ENCODE peak calls at places on chromosome 20, in eight cellular contexts. I is mammary epithelial cell, A is K562, G is IMR-90, M is mesenchymal stem cell, C is astrocyte, S is HCT116, Z is neuronal stem cell. B is an unnamed sample. For H3K36me3, the result is how much of the 10 kb centered on the place peaks cover.

GRCh38 chr20:60249436-60249835 is 291.2 kb downstream of the CDH26 start:
- DNase-seq in I (peak), A (no peak), G (peak), M (peak), C (peak), S (no peak), Z (no peak), B (no peak)

GRCh38 chr20:21509597-21510331 is 4.1 kb downstream of the NKX2-2 start:
- DNase-seq in I (no peak), A (no peak), G (peak), M (peak), C (peak), S (no peak), Z (no peak), B (no peak)

GRCh38 chr20:22371843-22372242 is 212.5 kb downstream of the FOXA2 start:
- DNase-seq in I (no peak), A (no peak), G (no peak), M (no peak), C (no peak), S (no peak), Z (no peak), B (peak)

GRCh38 chr20:20079102-20079784 is 26.9 kb downstream of the CFAP61 start:
- DNase-seq in I (no peak), A (no peak), G (no peak), M (no peak), C (no peak), S (no peak), Z (no peak), B (peak)

GRCh38 chr20:8749101-8749500 is 319.8 kb upstream of the PLCB4 start:
- DNase-seq in I (no peak), A (no peak), G (peak), M (no peak), C (peak), S (no peak), Z (no peak), B (no peak)

GRCh38 chr20:24207803-24208300 is 219.3 kb upstream of the GGTLC1 start:
- DNase-seq in I (no peak), A (no peak), G (no peak), M (no peak), C (no peak), S (no peak), Z (no peak), B (no peak)

GRCh38 chr20:43459022-43459942 is 1.6 kb downstream of the SRSF6 start:
- DNase-seq in I (peak), A (peak), G (peak), M (peak), C (no peak), S (no peak), Z (peak), B (no peak)

GRCh38 chr20:58700823-58701222 is 8.2 kb downstream of the NPEPL1 start:
- DNase-seq in I (no peak), A (no peak), G (no peak), M (no peak), C (no peak), S (no peak), Z (no peak), B (no peak)

GRCh38 chr20:38315290-38315966 is 11.5 kb downstream of the BPI start:
- DNase-seq in I (no peak), A (no peak), G (peak), M (peak), C (no peak), S (no peak), Z (no peak), B (no peak)

GRCh38 chr20:44073011-44073674 is 113.8 kb downstream of the JPH2 start:
- DNase-seq in I (no peak), A (no peak), G (no peak), M (no peak), C (no peak), S (no peak), Z (no peak), B (no peak)

GRCh38 chr20:15851576-15852075 is 721.6 kb downstream of the KIF16B start:
- DNase-seq in I (no peak), A (no peak), G (no peak), M (no peak), C (no peak), S (no peak), Z (no peak), B (no peak)

GRCh38 chr20:25739615-25740320 is 43.1 kb upstream of the ZNF337 start:
- DNase-seq in I (peak), A (no peak), G (peak), M (no peak), C (no peak), S (no peak), Z (no peak), B (no peak)

GRCh38 chr20:44714701-44715494 is at the start of gene CCN5:
- DNase-seq in I (peak), A (peak), G (peak), M (peak), C (peak), S (peak), Z (no peak), B (no peak)

GRCh38 chr20:64041040-64041780 is 5.2 kb downstream of the C20orf204 start:
- DNase-seq in I (no peak), A (no peak), G (no peak), M (no peak), C (no peak), S (no peak), Z (no peak), B (no peak)

GRCh38 chr20:23096986-23097520 is 10.9 kb upstream of the CD93 start:
- DNase-seq in I (peak), A (no peak), G (no peak), M (no peak), C (no peak), S (no peak), Z (no peak), B (no peak)

GRCh38 chr20:1817577-1818211 is 77.5 kb upstream of the SIRPA start:
- DNase-seq in I (no peak), A (no peak), G (no peak), M (no peak), C (no peak), S (no peak), Z (no peak), B (no peak)

GRCh38 chr20:58251979-58252591 is 23.6 kb upstream of the ANKRD60 start:
- DNase-seq in I (peak), A (peak), G (peak), M (peak), C (peak), S (peak), Z (no peak), B (no peak)

GRCh38 chr20:7650481-7650880 is 289.8 kb downstream of the HAO1 start:
- DNase-seq in I (peak), A (no peak), G (no peak), M (peak), C (peak), S (no peak), Z (no peak), B (no peak)

GRCh38 chr20:19427480-19427879 is 215.0 kb downstream of the SLC24A3 start:
- DNase-seq in I (no peak), A (no peak), G (no peak), M (no peak), C (no peak), S (no peak), Z (no peak), B (no peak)

GRCh38 chr20:47126374-47126705 is 230.2 kb downstream of the ZMYND8 start:
- DNase-seq in I (no peak), A (no peak), G (no peak), M (peak), C (no peak), S (no peak), Z (no peak), B (no peak)

GRCh38 chr20:56610098-56610497 is 19.0 kb upstream of the TFAP2C start:
- DNase-seq in I (no peak), A (no peak), G (no peak), M (no peak), C (no peak), S (no peak), Z (no peak), B (no peak)

GRCh38 chr20:43901296-43901695 is 13.4 kb upstream of the TOX2 start:
- DNase-seq in I (peak), A (no peak), G (no peak), M (no peak), C (no peak), S (no peak), Z (no peak), B (peak)

GRCh38 chr20:58613061-58613854 is 37.8 kb upstream of the STX16 start:
- DNase-seq in I (no peak), A (no peak), G (no peak), M (no peak), C (no peak), S (no peak), Z (no peak), B (no peak)

GRCh38 chr20:4415281-4415680 is 306.4 kb upstream of the PRND start:
- DNase-seq in I (peak), A (no peak), G (no peak), M (no peak), C (no peak), S (no peak), Z (no peak), B (no peak)

GRCh38 chr20:58131111-58131510 is 97.3 kb downstream of the ANKRD60 start:
- DNase-seq in I (no peak), A (no peak), G (no peak), M (no peak), C (peak), S (no peak), Z (peak), B (no peak)

GRCh38 chr20:25685276-25686080 is 11.2 kb downstream of the ZNF337 start:
- DNase-seq in I (no peak), A (no peak), G (no peak), M (no peak), C (no peak), S (no peak), Z (no peak), B (peak)

GRCh38 chr20:34643919-34644318 is 33.0 kb downstream of the PIGU start:
- DNase-seq in I (peak), A (no peak), G (peak), M (peak), C (peak), S (no peak), Z (no peak), B (peak)

GRCh38 chr20:59161626-59162170 is 1.9 kb upstream of the ZNF831 start:
- DNase-seq in I (no peak), A (no peak), G (no peak), M (no peak), C (no peak), S (no peak), Z (no peak), B (no peak)

GRCh38 chr20:21368791-21369190 is 28.5 kb downstream of the NKX2-4 start:
- DNase-seq in I (no peak), A (no peak), G (no peak), M (no peak), C (no peak), S (no peak), Z (no peak), B (no peak)

GRCh38 chr20:8568068-8568467 is 436.0 kb downstream of the PLCB1 start:
- DNase-seq in I (no peak), A (no peak), G (peak), M (no peak), C (peak), S (no peak), Z (no peak), B (no peak)

GRCh38 chr20:21323640-21324039 is 20.5 kb downstream of the XRN2 start:
- DNase-seq in I (peak), A (peak), G (peak), M (peak), C (peak), S (peak), Z (no peak), B (no peak)

GRCh38 chr20:37990571-37991151 is 42.6 kb downstream of the TTI1 start:
- DNase-seq in I (peak), A (no peak), G (peak), M (peak), C (peak), S (no peak), Z (no peak), B (no peak)

GRCh38 chr20:37344506-37345338 is 1.2 kb upstream of the SRC start:
- DNase-seq in I (peak), A (no peak), G (no peak), M (no peak), C (no peak), S (no peak), Z (no peak), B (no peak)

GRCh38 chr20:37421988-37422387 is 76.0 kb downstream of the SRC start:
- DNase-seq in I (no peak), A (no peak), G (no peak), M (no peak), C (no peak), S (no peak), Z (no peak), B (no peak)

GRCh38 chr20:4661191-4661590 is 60.5 kb upstream of the PRND start:
- DNase-seq in I (no peak), A (peak), G (no peak), M (no peak), C (no peak), S (no peak), Z (no peak), B (no peak)

GRCh38 chr20:44405785-44406571 is 50.5 kb downstream of the HNF4A start:
- DNase-seq in I (no peak), A (no peak), G (no peak), M (no peak), C (no peak), S (no peak), Z (no peak), B (no peak)

GRCh38 chr20:8721098-8721497 is 347.8 kb upstream of the PLCB4 start:
- DNase-seq in I (peak), A (peak), G (peak), M (peak), C (peak), S (peak), Z (peak), B (peak)

GRCh38 chr20:42005211-42005610 is 387.0 kb upstream of the CHD6 start:
- DNase-seq in I (no peak), A (no peak), G (no peak), M (no peak), C (no peak), S (no peak), Z (no peak), B (no peak)

GRCh38 chr20:14892782-14893181 is 555.4 kb upstream of the FLRT3 start:
- DNase-seq in I (no peak), A (no peak), G (no peak), M (no peak), C (no peak), S (no peak), Z (no peak), B (no peak)

DNA sequence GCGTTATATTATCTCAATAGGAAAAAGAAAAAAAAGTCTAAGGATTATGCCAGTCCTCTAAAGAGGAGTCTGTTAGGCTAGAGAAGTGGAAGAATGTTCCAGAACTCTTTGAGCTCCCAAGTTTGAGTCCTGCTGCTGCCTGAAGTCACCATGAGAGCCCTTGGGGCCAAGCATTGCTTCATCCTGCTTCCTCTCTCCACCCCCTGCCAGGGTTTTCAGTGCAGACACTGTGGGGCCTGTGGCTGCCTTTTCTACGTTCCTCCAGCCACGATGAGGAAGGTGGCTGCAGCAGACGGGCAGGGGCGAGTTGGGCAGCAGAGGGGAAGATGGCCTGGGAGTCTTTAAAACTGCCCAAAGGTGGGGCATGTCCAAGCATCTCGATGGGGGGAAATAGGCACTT is 214.4 kb upstream of the KCNG1 start:
- DNase-seq in I (no peak), A (no peak), G (peak), M (peak), C (no peak), S (no peak), Z (no peak), B (no peak)
- H2AFZ ChIP-seq in I (no peak), A (no peak), G (peak), M (peak), C (no peak), S (no peak), Z (peak), B (no peak)

GRCh38 chr20:45949542-45950329 is 15.3 kb downstream of the PCIF1 start:
- DNase-seq in I (no peak), A (no peak), G (no peak), M (no peak), C (no peak), S (no peak), Z (no peak), B (no peak)
- H3K36me3 ChIP-seq in I (under half), A (half or more), G (half or more), M (half or more), C (under half), S (under half), Z (half or more), B (under half)

GRCh38 chr20:10669843-10670446 is 3.9 kb downstream of the JAG1 start:
- DNase-seq in I (no peak), A (no peak), G (no peak), M (no peak), C (no peak), S (no peak), Z (no peak), B (no peak)

GRCh38 chr20:10668677-10669368 is 5.0 kb downstream of the JAG1 start:
- DNase-seq in I (no peak), A (no peak), G (no peak), M (no peak), C (no peak), S (no peak), Z (no peak), B (peak)

GRCh38 chr20:10671221-10671849 is 2.5 kb downstream of the JAG1 start:
- DNase-seq in I (peak), A (peak), G (peak), M (peak), C (peak), S (no peak), Z (no peak), B (peak)

GRCh38 chr20:10671850-10672578 is 1.8 kb downstream of the JAG1 start:
- DNase-seq in I (no peak), A (peak), G (peak), M (peak), C (no peak), S (no peak), Z (no peak), B (peak)

GRCh38 chr20:10670521-10671220 is 3.1 kb downstream of the JAG1 start:
- DNase-seq in I (no peak), A (no peak), G (peak), M (peak), C (no peak), S (no peak), Z (no peak), B (peak)
- H3K9ac ChIP-seq in I (peak), A (no peak), G (peak), M (peak), C (peak), S (peak), Z (no peak), B (peak)

GRCh38 chr20:50381053-50381732 is 129.0 kb upstream of the PTPN1 start:
- DNase-seq in I (no peak), A (no peak), G (no peak), M (no peak), C (no peak), S (no peak), Z (no peak), B (no peak)
- H2AFZ ChIP-seq in I (no peak), A (peak), G (peak), M (no peak), C (no peak), S (peak), Z (no peak), B (no peak)

DNA sequence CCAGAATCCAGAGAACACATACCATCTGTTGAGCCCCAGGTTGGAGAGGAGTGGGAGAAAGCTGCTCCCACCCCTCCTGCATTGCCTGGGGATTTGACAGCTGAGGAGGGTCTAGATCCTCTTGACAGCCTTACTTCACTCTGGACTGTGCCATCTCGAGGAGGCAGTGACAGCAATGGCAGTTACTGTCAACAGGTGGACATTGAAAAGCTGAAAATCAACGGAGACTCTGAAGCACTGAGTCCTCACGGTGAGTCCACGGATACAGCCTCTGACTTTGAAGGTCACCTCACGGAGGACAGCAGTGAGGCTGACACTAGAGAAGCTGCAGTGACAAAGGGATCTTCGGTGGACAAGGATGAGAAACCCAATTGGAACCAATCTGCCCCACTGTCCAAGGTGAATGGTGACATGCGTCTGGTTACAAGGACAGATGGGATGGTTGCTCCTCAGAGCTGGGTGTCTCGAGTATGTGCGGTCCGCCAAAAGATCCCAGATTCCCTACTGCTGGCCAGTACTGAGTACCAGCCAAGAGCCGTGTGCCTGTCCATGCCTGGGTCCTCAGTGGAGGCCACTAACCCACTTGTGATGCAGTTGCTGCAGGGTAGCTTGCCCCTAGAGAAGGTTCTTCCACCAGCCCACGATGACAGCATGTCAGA is 77.4 kb downstream of the ASXL1 start:
- DNase-seq in I (no peak), A (no peak), G (no peak), M (no peak), C (no peak), S (no peak), Z (no peak), B (no peak)
- H3K36me3 ChIP-seq in I (under half), A (half or more), G (half or more), M (half or more), C (half or more), S (under half), Z (half or more), B (under half)

GRCh38 chr20:2826655-2827054 is 10.5 kb downstream of the TMEM239 start:
- DNase-seq in I (no peak), A (no peak), G (no peak), M (no peak), C (no peak), S (no peak), Z (no peak), B (peak)
- H3K9ac ChIP-seq in I (no peak), A (no peak), G (no peak), M (no peak), C (no peak), S (no peak), Z (no peak), B (no peak)

GRCh38 chr20:62941792-62942191 is 3.8 kb downstream of the GID8 start:
- DNase-seq in I (no peak), A (no peak), G (peak), M (no peak), C (no peak), S (no peak), Z (no peak), B (no peak)

GRCh38 chr20:62943396-62943795 is 5.4 kb downstream of the GID8 start:
- DNase-seq in I (no peak), A (no peak), G (no peak), M (no peak), C (no peak), S (no peak), Z (no peak), B (no peak)

GRCh38 chr20:62944184-62944583 is 6.2 kb downstream of the GID8 start:
- DNase-seq in I (no peak), A (no peak), G (no peak), M (no peak), C (no peak), S (no peak), Z (no peak), B (no peak)

GRCh38 chr20:62940875-62941274 is 2.9 kb downstream of the GID8 start:
- DNase-seq in I (no peak), A (no peak), G (no peak), M (no peak), C (no peak), S (no peak), Z (no peak), B (no peak)

DNA sequence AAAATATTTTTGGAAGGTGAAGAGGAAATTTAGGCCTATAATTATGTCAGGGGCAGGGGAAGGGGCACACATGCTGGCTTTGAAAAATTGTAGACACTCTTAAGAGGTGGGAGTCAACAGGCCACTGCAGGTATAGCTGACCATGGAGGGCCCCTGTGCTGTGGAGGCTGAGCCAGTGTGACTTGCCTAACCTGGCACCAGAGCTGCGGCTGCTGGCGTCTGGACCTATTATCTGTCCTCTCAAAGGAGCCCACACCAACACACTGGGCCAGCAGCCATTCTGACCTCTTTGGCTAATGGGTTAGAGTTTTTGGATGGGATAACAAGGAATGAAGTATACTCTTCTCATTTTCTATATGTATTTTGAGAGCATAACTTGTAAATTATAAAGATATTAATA is 4.5 kb downstream of the GID8 start:
- DNase-seq in I (no peak), A (no peak), G (no peak), M (no peak), C (no peak), S (no peak), Z (no peak), B (no peak)
- H2AFZ ChIP-seq in I (no peak), A (no peak), G (no peak), M (no peak), C (no peak), S (no peak), Z (no peak), B (no peak)

GRCh38 chr20:3378138-3378537 is 29.3 kb downstream of the DNAAF9 start:
- DNase-seq in I (no peak), A (no peak), G (no peak), M (peak), C (no peak), S (no peak), Z (no peak), B (no peak)
- H3K36me3 ChIP-seq in I (under half), A (under half), G (under half), M (half or more), C (under half), S (under half), Z (under half), B (under half)

B was measured in Karpas-422.